ENCODE peak calls at places on chromosomes 2 and 18, in five cellular contexts. W is mesenchymal stem cell; C is MM.1S; H is pancreas; Q is CD4-positive, alpha-beta memory T cell. Z is an unnamed sample.

GRCh38 chr2:46225150-46225480 is 72.1 kb upstream of the EPAS1 start:
- DNase-seq in W (no peak), C (no peak), H (no peak), Q (no peak), Z (no peak)

GRCh38 chr2:7071916-7072556 is 154.8 kb downstream of the RNF144A start:
- DNase-seq in W (no peak), C (no peak), H (no peak), Q (no peak), Z (no peak)

GRCh38 chr2:216849987-216850386 is 9.9 kb downstream of the TNP1 start:
- DNase-seq in W (no peak), C (no peak), H (peak; percentile 41), Q (no peak), Z (peak; percentile 10)

GRCh38 chr2:6826081-6826913 is 39.4 kb downstream of the CMPK2 start:
- DNase-seq in W (peak; percentile 79), C (peak; percentile 45), H (no peak), Q (peak; percentile 46), Z (peak; percentile 43)

GRCh38 chr2:241774419-241775222 is 2.0 kb upstream of the GAL3ST2 start:
- DNase-seq in W (peak; percentile 20), C (no peak), H (peak; percentile 9), Q (peak; percentile 23), Z (peak; percentile 79)

GRCh38 chr18:67862069-67862468 is 345.5 kb upstream of the DSEL start:
- DNase-seq in W (no peak), C (no peak), H (no peak), Q (no peak), Z (no peak)

GRCh38 chr18:50286391-50287027 is 983 bp downstream of the CXXC1 start:
- DNase-seq in W (peak; percentile 30), C (no peak), H (peak; percentile 31), Q (peak; percentile 51), Z (peak; percentile 64)

GRCh38 chr2:223681125-223681524 is 79.0 kb upstream of the SCG2 start:
- DNase-seq in W (no peak), C (no peak), H (no peak), Q (no peak), Z (no peak)

GRCh38 chr2:223054193-223054781 is 2.3 kb downstream of the KCNE4 start:
- DNase-seq in W (peak; percentile 87), C (no peak), H (no peak), Q (no peak), Z (peak; percentile 23)

GRCh38 chr2:20400306-20400705 is 46.6 kb upstream of the RHOB start:
- DNase-seq in W (no peak), C (no peak), H (no peak), Q (no peak), Z (no peak)

GRCh38 chr2:31227711-31228125 is 6.2 kb upstream of the EHD3 start:
- DNase-seq in W (no peak), C (no peak), H (no peak), Q (no peak), Z (no peak)

GRCh38 chr2:136118819-136119716 is 1.1 kb upstream of the CXCR4 start:
- DNase-seq in W (peak; percentile 2), C (peak; percentile 35), H (peak; percentile 51), Q (peak; percentile 93), Z (peak; percentile 82)

GRCh38 chr2:212640428-212640827 is 101.8 kb upstream of the ERBB4 start:
- DNase-seq in W (no peak), C (no peak), H (no peak), Q (no peak), Z (no peak)

GRCh38 chr2:53473236-53473635 is 294.4 kb upstream of the CHAC2 start:
- DNase-seq in W (no peak), C (peak; percentile 24), H (peak; percentile 21), Q (no peak), Z (peak; percentile 13)

GRCh38 chr18:75582406-75582821 is 154.9 kb upstream of the SMIM21 start:
- DNase-seq in W (no peak), C (no peak), H (no peak), Q (no peak), Z (no peak)

GRCh38 chr2:50438293-50438692 is 593.6 kb downstream of the NRXN1 start:
- DNase-seq in W (no peak), C (no peak), H (no peak), Q (no peak), Z (no peak)

GRCh38 chr2:178523596-178524134 is 43.4 kb downstream of the PLEKHA3 start:
- DNase-seq in W (peak; percentile 14), C (no peak), H (no peak), Q (no peak), Z (no peak)

GRCh38 chr2:147420517-147420916 is 424.3 kb upstream of the ACVR2A start:
- DNase-seq in W (no peak), C (no peak), H (no peak), Q (no peak), Z (no peak)

GRCh38 chr18:8813621-8814020 is 108.3 kb downstream of the MTCL1 start:
- DNase-seq in W (no peak), C (no peak), H (no peak), Q (no peak), Z (no peak)

GRCh38 chr2:230749111-230749510 is 36.5 kb downstream of the CAB39 start:
- DNase-seq in W (peak; percentile 67), C (no peak), H (no peak), Q (no peak), Z (no peak)

GRCh38 chr2:225164406-225165048 is 122.3 kb upstream of the DOCK10 start:
- DNase-seq in W (peak; percentile 13), C (no peak), H (no peak), Q (no peak), Z (no peak)

GRCh38 chr2:85131116-85131515 is 2.1 kb upstream of the TCF7L1 start:
- DNase-seq in W (peak; percentile 46), C (no peak), H (no peak), Q (no peak), Z (no peak)

GRCh38 chr2:229800997-229801754 is 86.8 kb upstream of the DNER start:
- DNase-seq in W (peak; percentile 63), C (peak; percentile 59), H (peak; percentile 31), Q (peak; percentile 71), Z (peak; percentile 66)

GRCh38 chr2:105384861-105385260 is 14.0 kb downstream of the FHL2 start:
- DNase-seq in W (no peak), C (peak; percentile 92), H (no peak), Q (no peak), Z (no peak)

GRCh38 chr2:144349674-144350073 is 170.2 kb downstream of the ZEB2 start:
- DNase-seq in W (no peak), C (no peak), H (no peak), Q (no peak), Z (no peak)

GRCh38 chr2:174760845-174761473 is 3.3 kb downstream of the CHRNA1 start:
- DNase-seq in W (no peak), C (no peak), H (no peak), Q (no peak), Z (no peak)

GRCh38 chr2:100192825-100193224 is 50.4 kb upstream of the AFF3 start:
- DNase-seq in W (no peak), C (no peak), H (no peak), Q (no peak), Z (no peak)

GRCh38 chr2:123468071-123468470 is 557.0 kb upstream of the CNTNAP5 start:
- DNase-seq in W (no peak), C (no peak), H (no peak), Q (no peak), Z (no peak)

GRCh38 chr2:25692143-25692542 is 18.8 kb upstream of the DTNB start:
- DNase-seq in W (no peak), C (no peak), H (no peak), Q (no peak), Z (no peak)

GRCh38 chr2:101793277-101793969 is 95.9 kb downstream of the MAP4K4 start:
- DNase-seq in W (no peak), C (no peak), H (no peak), Q (no peak), Z (no peak)
- H3K27ac ChIP-seq in W (no peak overlapping the region), C (no peak overlapping the region), H (no peak overlapping the region), Q (no peak overlapping the region), Z (no peak overlapping the region)

DNA sequence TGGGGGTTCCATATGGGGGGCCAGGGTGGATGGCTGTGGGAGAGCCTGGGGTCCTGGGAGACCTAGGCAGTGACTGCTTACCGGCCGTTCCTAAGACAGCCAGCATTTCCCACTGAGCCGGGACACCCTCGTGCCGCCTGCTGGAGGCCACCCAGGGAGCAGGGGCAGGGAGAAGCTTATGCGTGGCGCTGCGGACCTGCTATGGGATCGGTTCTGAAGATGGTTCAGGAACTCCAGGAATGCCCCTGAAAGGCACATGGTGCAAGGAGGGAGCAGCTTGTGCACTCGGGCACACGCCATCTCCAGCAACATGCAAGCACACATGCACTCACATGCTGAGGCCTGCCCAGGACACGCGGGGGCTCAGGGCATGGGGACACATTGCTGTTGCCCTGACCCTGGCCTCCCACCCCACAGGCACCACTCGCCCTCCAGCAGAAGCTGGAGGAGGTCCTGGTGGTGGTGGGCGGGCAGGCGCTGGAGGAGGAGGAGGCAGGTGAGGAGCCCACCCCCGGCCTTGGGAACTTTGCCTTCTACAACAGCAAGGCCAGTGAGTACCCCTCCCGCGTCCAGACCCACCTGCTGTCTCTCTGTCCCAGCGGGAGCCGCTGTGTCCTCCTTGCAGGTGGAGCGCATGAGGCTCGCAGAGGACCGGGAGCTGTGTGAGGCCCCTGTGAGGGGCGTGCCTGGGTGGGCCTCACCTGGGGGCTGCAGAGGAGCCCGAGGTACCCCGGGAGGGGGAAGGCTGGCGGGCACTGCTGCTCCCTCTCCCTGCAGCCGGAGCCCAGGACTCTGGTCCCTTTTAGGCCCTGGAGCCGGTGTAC is 4.1 kb downstream of the KLHL30 start:
- DNase-seq in W (no peak), C (no peak), H (no peak), Q (no peak), Z (no peak)
- H3K27ac ChIP-seq in W (no peak overlapping the region), C (no peak overlapping the region), H (no peak overlapping the region), Q (no peak overlapping the region), Z (no peak overlapping the region)

DNA sequence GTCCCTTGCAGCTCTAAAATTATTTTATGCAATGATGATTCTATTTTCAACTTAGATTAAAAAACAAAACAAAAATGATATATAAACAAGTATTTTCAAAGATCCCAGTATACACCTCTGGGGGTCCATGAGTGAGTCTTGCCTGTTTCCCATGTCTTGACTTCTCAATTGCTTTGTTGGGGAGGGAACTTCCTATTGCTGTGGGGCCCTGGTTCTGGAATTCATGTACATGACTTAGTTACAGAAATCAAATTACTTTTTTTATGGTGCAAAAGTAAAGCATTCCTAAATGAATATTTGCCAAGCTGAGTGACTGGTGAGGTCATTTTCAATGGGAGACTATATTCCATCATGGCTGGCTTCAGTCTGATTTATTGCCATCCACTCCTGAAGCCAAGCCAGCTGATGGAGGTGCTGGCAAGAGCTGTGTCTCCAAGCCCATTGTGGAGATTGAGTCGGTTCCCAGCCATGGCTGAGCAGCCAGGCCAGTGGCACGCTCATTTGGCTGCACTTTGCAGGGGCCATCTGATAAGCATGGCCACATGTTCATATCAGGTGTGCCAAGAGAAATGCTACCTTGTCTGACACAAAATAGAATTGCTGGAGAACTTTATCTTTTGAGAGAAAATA is 56.7 kb downstream of the MGAT5 start:
- DNase-seq in W (no peak), C (no peak), H (peak; percentile 33), Q (no peak), Z (no peak)
- H3K27ac ChIP-seq in W (no peak overlapping the region), C (no peak overlapping the region), H (no peak overlapping the region), Q (no peak overlapping the region), Z (no peak overlapping the region)

GRCh38 chr2:98464772-98465310 is 20.2 kb downstream of the INPP4A start:
- DNase-seq in W (peak; percentile 32), C (peak; percentile 91), H (no peak), Q (peak; percentile 77), Z (peak; percentile 52)

GRCh38 chr2:98463551-98463971 is 18.9 kb downstream of the INPP4A start:
- DNase-seq in W (no peak), C (peak; percentile 61), H (no peak), Q (no peak), Z (no peak)

GRCh38 chr2:98463081-98463481 is 18.4 kb downstream of the INPP4A start:
- DNase-seq in W (no peak), C (peak; percentile 95), H (no peak), Q (no peak), Z (peak; percentile 49)

GRCh38 chr2:98465456-98466201 is 21.0 kb downstream of the INPP4A start:
- DNase-seq in W (peak; percentile 55), C (peak; percentile 95), H (peak; percentile 65), Q (peak; percentile 93), Z (peak; percentile 90)

GRCh38 chr2:98463988-98464771 is 19.5 kb downstream of the INPP4A start:
- DNase-seq in W (no peak), C (peak; percentile 66), H (no peak), Q (peak; percentile 68), Z (peak; percentile 43)
- H3K27ac ChIP-seq in W (no peak overlapping the region), C (peak overlapping the region; percentile 99), H (no peak overlapping the region), Q (peak overlapping the region; percentile 71), Z (peak overlapping the region; percentile 84)